ENCODE peak calls at places on chromosomes 13 and 19, in six cellular contexts. One of them, this sample, is unnamed.

GRCh38 chr19:34241513-34242337 is 12.6 kb upstream of the GARRE1 start:
- DNase-seq in GM12865: peak
- DNase-seq in activated CD8-positive, alpha-beta memory T cell treated with anti-CD3 and anti-CD28 coated beads for 1 hour: no peak
- DNase-seq in D341Med: peak
- DNase-seq in activated naive CD4-positive, alpha-beta T cell: no peak
- DNase-seq in Caki2: no peak
- DNase-seq in this sample: no peak

GRCh38 chr13:67408823-67409222 is 178.7 kb upstream of the PCDH9 start:
- DNase-seq in GM12865: no peak
- DNase-seq in activated CD8-positive, alpha-beta memory T cell treated with anti-CD3 and anti-CD28 coated beads for 1 hour: no peak
- DNase-seq in D341Med: no peak
- DNase-seq in activated naive CD4-positive, alpha-beta T cell: no peak
- DNase-seq in Caki2: no peak
- DNase-seq in this sample: peak

GRCh38 chr19:11578342-11579142 is 1.1 kb upstream of the ACP5 start:
- DNase-seq in GM12865: peak
- DNase-seq in activated CD8-positive, alpha-beta memory T cell treated with anti-CD3 and anti-CD28 coated beads for 1 hour: no peak
- DNase-seq in D341Med: peak
- DNase-seq in activated naive CD4-positive, alpha-beta T cell: no peak
- DNase-seq in Caki2: no peak
- DNase-seq in this sample: no peak

GRCh38 chr19:10431943-10432735 is 11.8 kb downstream of the PDE4A start:
- DNase-seq in GM12865: peak
- DNase-seq in activated CD8-positive, alpha-beta memory T cell treated with anti-CD3 and anti-CD28 coated beads for 1 hour: no peak
- DNase-seq in D341Med: peak
- DNase-seq in activated naive CD4-positive, alpha-beta T cell: no peak
- DNase-seq in Caki2: no peak
- DNase-seq in this sample: no peak

GRCh38 chr13:99960663-99961440 is 10.7 kb downstream of the ZIC5 start:
- DNase-seq in GM12865: no peak
- DNase-seq in activated CD8-positive, alpha-beta memory T cell treated with anti-CD3 and anti-CD28 coated beads for 1 hour: no peak
- DNase-seq in D341Med: no peak
- DNase-seq in activated naive CD4-positive, alpha-beta T cell: no peak
- DNase-seq in Caki2: no peak
- DNase-seq in this sample: no peak

GRCh38 chr19:30223866-30224688 is 148.1 kb upstream of the ZNF536 start:
- DNase-seq in GM12865: no peak
- DNase-seq in activated CD8-positive, alpha-beta memory T cell treated with anti-CD3 and anti-CD28 coated beads for 1 hour: no peak
- DNase-seq in D341Med: no peak
- DNase-seq in activated naive CD4-positive, alpha-beta T cell: no peak
- DNase-seq in Caki2: no peak
- DNase-seq in this sample: no peak

GRCh38 chr19:35040474-35040825 is 1.1 kb upstream of the HPN start:
- DNase-seq in GM12865: no peak
- DNase-seq in activated CD8-positive, alpha-beta memory T cell treated with anti-CD3 and anti-CD28 coated beads for 1 hour: no peak
- DNase-seq in D341Med: no peak
- DNase-seq in activated naive CD4-positive, alpha-beta T cell: no peak
- DNase-seq in Caki2: no peak
- DNase-seq in this sample: no peak

GRCh38 chr19:28963481-28964245 is 249.3 kb downstream of the UQCRFS1 start:
- DNase-seq in GM12865: no peak
- DNase-seq in activated CD8-positive, alpha-beta memory T cell treated with anti-CD3 and anti-CD28 coated beads for 1 hour: no peak
- DNase-seq in D341Med: no peak
- DNase-seq in activated naive CD4-positive, alpha-beta T cell: no peak
- DNase-seq in Caki2: no peak
- DNase-seq in this sample: no peak

GRCh38 chr19:2648099-2648498 is 54.4 kb downstream of the GNG7 start:
- DNase-seq in GM12865: no peak
- DNase-seq in activated CD8-positive, alpha-beta memory T cell treated with anti-CD3 and anti-CD28 coated beads for 1 hour: no peak
- DNase-seq in D341Med: no peak
- DNase-seq in activated naive CD4-positive, alpha-beta T cell: no peak
- DNase-seq in Caki2: no peak
- DNase-seq in this sample: no peak

GRCh38 chr19:38273499-38273898 is 9.1 kb downstream of the SPINT2 start:
- DNase-seq in GM12865: no peak
- DNase-seq in activated CD8-positive, alpha-beta memory T cell treated with anti-CD3 and anti-CD28 coated beads for 1 hour: no peak
- DNase-seq in D341Med: no peak
- DNase-seq in activated naive CD4-positive, alpha-beta T cell: no peak
- DNase-seq in Caki2: peak
- DNase-seq in this sample: no peak

GRCh38 chr19:51568456-51568855 is 2.6 kb upstream of the ZNF175 start:
- DNase-seq in GM12865: no peak
- DNase-seq in activated CD8-positive, alpha-beta memory T cell treated with anti-CD3 and anti-CD28 coated beads for 1 hour: no peak
- DNase-seq in D341Med: no peak
- DNase-seq in activated naive CD4-positive, alpha-beta T cell: no peak
- DNase-seq in Caki2: no peak
- DNase-seq in this sample: no peak

GRCh38 chr19:31501427-31502195 is 152.4 kb upstream of the TSHZ3 start:
- DNase-seq in GM12865: no peak
- DNase-seq in activated CD8-positive, alpha-beta memory T cell treated with anti-CD3 and anti-CD28 coated beads for 1 hour: no peak
- DNase-seq in D341Med: no peak
- DNase-seq in activated naive CD4-positive, alpha-beta T cell: no peak
- DNase-seq in Caki2: no peak
- DNase-seq in this sample: no peak

GRCh38 chr19:18660051-18660910 is 23.2 kb upstream of the CRTC1 start:
- DNase-seq in GM12865: no peak
- DNase-seq in activated CD8-positive, alpha-beta memory T cell treated with anti-CD3 and anti-CD28 coated beads for 1 hour: no peak
- DNase-seq in D341Med: no peak
- DNase-seq in activated naive CD4-positive, alpha-beta T cell: no peak
- DNase-seq in Caki2: peak
- DNase-seq in this sample: no peak

GRCh38 chr19:2477141-2477710 is 1.3 kb downstream of the GADD45B start:
- DNase-seq in GM12865: no peak
- DNase-seq in activated CD8-positive, alpha-beta memory T cell treated with anti-CD3 and anti-CD28 coated beads for 1 hour: no peak
- DNase-seq in D341Med: peak
- DNase-seq in activated naive CD4-positive, alpha-beta T cell: no peak
- DNase-seq in Caki2: no peak
- DNase-seq in this sample: no peak